ENCODE peak calls at places on chromosomes 4 and X, in ten cellular contexts. One of them, this sample, is unnamed.

GRCh38 chr4:158870282-158871049 is 101.6 kb downstream of the FNIP2 start:
- DNase-seq in adipocyte: no peak
- DNase-seq in GM13977: no peak
- DNase-seq in left ventricle myocardium inferior: no peak
- DNase-seq in brain microvascular endothelial cell: no peak
- DNase-seq in HT1080: no peak
- DNase-seq in ACHN: no peak
- DNase-seq in GM04504: no peak
- DNase-seq in upper lobe of right lung: no peak
- DNase-seq in SW480: no peak
- DNase-seq in this sample: no peak

GRCh38 chr4:184593461-184593860 is 55.8 kb downstream of the CASP3 start:
- DNase-seq in brain microvascular endothelial cell: no peak
- DNase-seq in SW480: no peak
- DNase-seq in GM04504: no peak
- DNase-seq in adipocyte: no peak
- DNase-seq in left ventricle myocardium inferior: no peak
- DNase-seq in ACHN: no peak
- DNase-seq in HT1080: no peak
- DNase-seq in upper lobe of right lung: no peak
- DNase-seq in GM13977: no peak
- DNase-seq in this sample: no peak

GRCh38 chrX:1249101-1249887 is 19.3 kb upstream of the CSF2RA start:
- DNase-seq in SW480: peak
- DNase-seq in adipocyte: peak
- DNase-seq in upper lobe of right lung: peak
- DNase-seq in left ventricle myocardium inferior: peak
- DNase-seq in GM04504: peak
- DNase-seq in HT1080: peak
- DNase-seq in brain microvascular endothelial cell: peak
- DNase-seq in ACHN: no peak
- DNase-seq in GM13977: no peak
- DNase-seq in this sample: no peak

GRCh38 chr4:81807927-81808672 is 336.4 kb upstream of the RASGEF1B start:
- DNase-seq in HT1080: peak
- DNase-seq in upper lobe of right lung: no peak
- DNase-seq in GM04504: no peak
- DNase-seq in left ventricle myocardium inferior: no peak
- DNase-seq in brain microvascular endothelial cell: no peak
- DNase-seq in GM13977: no peak
- DNase-seq in ACHN: no peak
- DNase-seq in adipocyte: no peak
- DNase-seq in SW480: no peak
- DNase-seq in this sample: peak

GRCh38 chrX:136251042-136251991 is at the start of gene MAP7D3:
- DNase-seq in GM13977: peak
- DNase-seq in upper lobe of right lung: peak
- DNase-seq in HT1080: peak
- DNase-seq in GM04504: no peak
- DNase-seq in left ventricle myocardium inferior: peak
- DNase-seq in adipocyte: peak
- DNase-seq in ACHN: peak
- DNase-seq in SW480: peak
- DNase-seq in brain microvascular endothelial cell: no peak
- DNase-seq in this sample: peak

GRCh38 chr4:76984127-76984526 is 34.6 kb downstream of the SEPTIN11 start:
- DNase-seq in adipocyte: peak
- DNase-seq in upper lobe of right lung: no peak
- DNase-seq in ACHN: peak
- DNase-seq in left ventricle myocardium inferior: no peak
- DNase-seq in GM13977: peak
- DNase-seq in SW480: peak
- DNase-seq in brain microvascular endothelial cell: no peak
- DNase-seq in GM04504: no peak
- DNase-seq in HT1080: peak
- DNase-seq in this sample: peak

GRCh38 chr4:3440979-3441500 is 728 bp upstream of the HGFAC start:
- DNase-seq in GM13977: no peak
- DNase-seq in brain microvascular endothelial cell: no peak
- DNase-seq in adipocyte: no peak
- DNase-seq in HT1080: peak
- DNase-seq in ACHN: no peak
- DNase-seq in GM04504: peak
- DNase-seq in SW480: no peak
- DNase-seq in left ventricle myocardium inferior: no peak
- DNase-seq in upper lobe of right lung: no peak
- DNase-seq in this sample: peak

GRCh38 chr4:1591107-1591506 is 93.0 kb downstream of the FAM53A start:
- DNase-seq in ACHN: no peak
- DNase-seq in brain microvascular endothelial cell: no peak
- DNase-seq in HT1080: no peak
- DNase-seq in adipocyte: no peak
- DNase-seq in SW480: no peak
- DNase-seq in GM13977: no peak
- DNase-seq in GM04504: no peak
- DNase-seq in upper lobe of right lung: no peak
- DNase-seq in left ventricle myocardium inferior: no peak
- DNase-seq in this sample: no peak

GRCh38 chr4:69025191-69025998 is 70.9 kb upstream of the UGT2B7 start:
- DNase-seq in GM04504: no peak
- DNase-seq in HT1080: peak
- DNase-seq in SW480: no peak
- DNase-seq in left ventricle myocardium inferior: no peak
- DNase-seq in brain microvascular endothelial cell: no peak
- DNase-seq in upper lobe of right lung: no peak
- DNase-seq in GM13977: no peak
- DNase-seq in adipocyte: no peak
- DNase-seq in ACHN: peak
- DNase-seq in this sample: peak

GRCh38 chr4:157265281-157265680 is 44.8 kb downstream of the GRIA2 start:
- DNase-seq in GM04504: no peak
- DNase-seq in HT1080: peak
- DNase-seq in GM13977: no peak
- DNase-seq in brain microvascular endothelial cell: peak
- DNase-seq in ACHN: no peak
- DNase-seq in upper lobe of right lung: no peak
- DNase-seq in adipocyte: peak
- DNase-seq in left ventricle myocardium inferior: no peak
- DNase-seq in SW480: no peak
- DNase-seq in this sample: peak

GRCh38 chrX:130086414-130087207 is 23.7 kb downstream of the ELF4 start:
- DNase-seq in GM04504: no peak
- DNase-seq in GM13977: no peak
- DNase-seq in SW480: no peak
- DNase-seq in upper lobe of right lung: no peak
- DNase-seq in brain microvascular endothelial cell: no peak
- DNase-seq in adipocyte: no peak
- DNase-seq in left ventricle myocardium inferior: no peak
- DNase-seq in HT1080: no peak
- DNase-seq in ACHN: no peak
- DNase-seq in this sample: no peak

This sample was measured in MCF 10A.